ENCODE peak calls at places on chromosome 2, in nine cellular contexts. One of them, this sample, is unnamed.
A peak's percentile ranks its signal among the peaks of the same experiment; 100 is the strongest.

GRCh38 chr2:28709101-28709500 is 42.5 kb upstream of the PPP1CB start:
- DNase-seq in CD4-positive, alpha-beta T cell: no peak
- DNase-seq in foreskin fibroblast: no peak
- DNase-seq in BE2C: no peak
- DNase-seq in cardiac fibroblast: no peak
- DNase-seq in choroid plexus epithelial cell: no peak
- DNase-seq in HepG2: peak; percentile 53
- DNase-seq in activated B cell treated with CpG ODN at 0.5 μM for 24 hours: no peak
- DNase-seq in body of pancreas: no peak
- DNase-seq in this sample: no peak

GRCh38 chr2:234308814-234309195 is 188.1 kb downstream of the ARL4C start:
- DNase-seq in CD4-positive, alpha-beta T cell: peak; percentile 83
- DNase-seq in foreskin fibroblast: no peak
- DNase-seq in BE2C: no peak
- DNase-seq in cardiac fibroblast: peak; percentile 73
- DNase-seq in choroid plexus epithelial cell: peak; percentile 61
- DNase-seq in HepG2: no peak
- DNase-seq in activated B cell treated with CpG ODN at 0.5 μM for 24 hours: peak; percentile 43
- DNase-seq in body of pancreas: no peak
- DNase-seq in this sample: peak; percentile 30

GRCh38 chr2:128374711-128375413 is 56.2 kb upstream of the HS6ST1 start:
- DNase-seq in CD4-positive, alpha-beta T cell: no peak
- DNase-seq in foreskin fibroblast: peak; percentile 21
- DNase-seq in BE2C: no peak
- DNase-seq in cardiac fibroblast: no peak
- DNase-seq in choroid plexus epithelial cell: no peak
- DNase-seq in HepG2: no peak
- DNase-seq in activated B cell treated with CpG ODN at 0.5 μM for 24 hours: no peak
- DNase-seq in body of pancreas: no peak
- DNase-seq in this sample: peak; percentile 2

GRCh38 chr2:156331572-156332451 is 709 bp downstream of the NR4A2 start:
- DNase-seq in CD4-positive, alpha-beta T cell: peak; percentile 25
- DNase-seq in foreskin fibroblast: peak; percentile 73
- DNase-seq in BE2C: no peak
- DNase-seq in cardiac fibroblast: peak; percentile 86
- DNase-seq in choroid plexus epithelial cell: peak; percentile 83
- DNase-seq in HepG2: no peak
- DNase-seq in activated B cell treated with CpG ODN at 0.5 μM for 24 hours: peak; percentile 40
- DNase-seq in body of pancreas: peak; percentile 73
- DNase-seq in this sample: peak; percentile 52

GRCh38 chr2:37283207-37283606 is 41.4 kb downstream of the PRKD3 start:
- DNase-seq in CD4-positive, alpha-beta T cell: no peak
- DNase-seq in foreskin fibroblast: peak; percentile 79
- DNase-seq in BE2C: no peak
- DNase-seq in cardiac fibroblast: peak; percentile 94
- DNase-seq in choroid plexus epithelial cell: peak; percentile 87
- DNase-seq in HepG2: no peak
- DNase-seq in activated B cell treated with CpG ODN at 0.5 μM for 24 hours: no peak
- DNase-seq in body of pancreas: no peak
- DNase-seq in this sample: no peak

GRCh38 chr2:202114798-202115197 is 41.7 kb downstream of the KIAA2012 start:
- DNase-seq in CD4-positive, alpha-beta T cell: no peak
- DNase-seq in foreskin fibroblast: peak; percentile 51
- DNase-seq in BE2C: no peak
- DNase-seq in cardiac fibroblast: no peak
- DNase-seq in choroid plexus epithelial cell: peak; percentile 54
- DNase-seq in HepG2: no peak
- DNase-seq in activated B cell treated with CpG ODN at 0.5 μM for 24 hours: no peak
- DNase-seq in body of pancreas: no peak
- DNase-seq in this sample: no peak

GRCh38 chr2:228986961-228987360 is 284.1 kb downstream of the PID1 start:
- DNase-seq in CD4-positive, alpha-beta T cell: no peak
- DNase-seq in foreskin fibroblast: peak; percentile 12
- DNase-seq in BE2C: no peak
- DNase-seq in cardiac fibroblast: peak; percentile 36
- DNase-seq in choroid plexus epithelial cell: no peak
- DNase-seq in HepG2: no peak
- DNase-seq in activated B cell treated with CpG ODN at 0.5 μM for 24 hours: no peak
- DNase-seq in body of pancreas: no peak
- DNase-seq in this sample: no peak

GRCh38 chr2:25338401-25338800 is 3.3 kb downstream of the DNMT3A start:
- DNase-seq in CD4-positive, alpha-beta T cell: no peak
- DNase-seq in foreskin fibroblast: no peak
- DNase-seq in BE2C: no peak
- DNase-seq in cardiac fibroblast: no peak
- DNase-seq in choroid plexus epithelial cell: no peak
- DNase-seq in HepG2: no peak
- DNase-seq in activated B cell treated with CpG ODN at 0.5 μM for 24 hours: no peak
- DNase-seq in body of pancreas: no peak
- DNase-seq in this sample: no peak

GRCh38 chr2:62741954-62742722 is 36.6 kb downstream of the EHBP1 start:
- DNase-seq in CD4-positive, alpha-beta T cell: no peak
- DNase-seq in foreskin fibroblast: no peak
- DNase-seq in BE2C: no peak
- DNase-seq in cardiac fibroblast: peak; percentile 43
- DNase-seq in choroid plexus epithelial cell: no peak
- DNase-seq in HepG2: no peak
- DNase-seq in activated B cell treated with CpG ODN at 0.5 μM for 24 hours: no peak
- DNase-seq in body of pancreas: no peak
- DNase-seq in this sample: no peak

GRCh38 chr2:187310696-187311095 is 137.4 kb downstream of the CALCRL start:
- DNase-seq in CD4-positive, alpha-beta T cell: no peak
- DNase-seq in foreskin fibroblast: no peak
- DNase-seq in BE2C: no peak
- DNase-seq in cardiac fibroblast: peak; percentile 77
- DNase-seq in choroid plexus epithelial cell: peak; percentile 15
- DNase-seq in HepG2: no peak
- DNase-seq in activated B cell treated with CpG ODN at 0.5 μM for 24 hours: no peak
- DNase-seq in body of pancreas: no peak
- DNase-seq in this sample: no peak

GRCh38 chr2:75497256-75497655 is 63.5 kb downstream of the EVA1A start:
- DNase-seq in CD4-positive, alpha-beta T cell: no peak
- DNase-seq in foreskin fibroblast: no peak
- DNase-seq in BE2C: no peak
- DNase-seq in cardiac fibroblast: no peak
- DNase-seq in choroid plexus epithelial cell: no peak
- DNase-seq in HepG2: no peak
- DNase-seq in activated B cell treated with CpG ODN at 0.5 μM for 24 hours: no peak
- DNase-seq in body of pancreas: no peak
- DNase-seq in this sample: no peak

GRCh38 chr2:69383178-69383812 is 3.7 kb downstream of the GFPT1 start:
- DNase-seq in CD4-positive, alpha-beta T cell: no peak
- DNase-seq in foreskin fibroblast: no peak
- DNase-seq in BE2C: no peak
- DNase-seq in cardiac fibroblast: no peak
- DNase-seq in choroid plexus epithelial cell: no peak
- DNase-seq in HepG2: no peak
- DNase-seq in activated B cell treated with CpG ODN at 0.5 μM for 24 hours: no peak
- DNase-seq in body of pancreas: no peak
- DNase-seq in this sample: no peak

GRCh38 chr2:178804791-178805190 is 2.4 kb downstream of the TTN start:
- DNase-seq in CD4-positive, alpha-beta T cell: no peak
- DNase-seq in foreskin fibroblast: no peak
- DNase-seq in BE2C: no peak
- DNase-seq in cardiac fibroblast: peak; percentile 27
- DNase-seq in choroid plexus epithelial cell: peak; percentile 66
- DNase-seq in HepG2: peak; percentile 22
- DNase-seq in activated B cell treated with CpG ODN at 0.5 μM for 24 hours: no peak
- DNase-seq in body of pancreas: no peak
- DNase-seq in this sample: no peak

GRCh38 chr2:223264541-223265171 is 212.7 kb downstream of the KCNE4 start:
- DNase-seq in CD4-positive, alpha-beta T cell: no peak
- DNase-seq in foreskin fibroblast: no peak
- DNase-seq in BE2C: no peak
- DNase-seq in cardiac fibroblast: no peak
- DNase-seq in choroid plexus epithelial cell: no peak
- DNase-seq in HepG2: no peak
- DNase-seq in activated B cell treated with CpG ODN at 0.5 μM for 24 hours: no peak
- DNase-seq in body of pancreas: no peak
- DNase-seq in this sample: no peak

GRCh38 chr2:120620025-120620793 is 115.5 kb upstream of the GLI2 start:
- DNase-seq in CD4-positive, alpha-beta T cell: no peak
- DNase-seq in foreskin fibroblast: peak; percentile 85
- DNase-seq in BE2C: no peak
- DNase-seq in cardiac fibroblast: peak; percentile 62
- DNase-seq in choroid plexus epithelial cell: peak; percentile 55
- DNase-seq in HepG2: no peak
- DNase-seq in activated B cell treated with CpG ODN at 0.5 μM for 24 hours: no peak
- DNase-seq in body of pancreas: no peak
- DNase-seq in this sample: no peak

GRCh38 chr2:218357194-218358177 is 829 bp downstream of the CATIP start:
- DNase-seq in CD4-positive, alpha-beta T cell: no peak
- DNase-seq in foreskin fibroblast: no peak
- DNase-seq in BE2C: no peak
- DNase-seq in cardiac fibroblast: no peak
- DNase-seq in choroid plexus epithelial cell: peak; percentile 45
- DNase-seq in HepG2: no peak
- DNase-seq in activated B cell treated with CpG ODN at 0.5 μM for 24 hours: no peak
- DNase-seq in body of pancreas: no peak
- DNase-seq in this sample: no peak

GRCh38 chr2:63343397-63344109 is 244.7 kb downstream of the WDPCP start:
- DNase-seq in CD4-positive, alpha-beta T cell: no peak
- DNase-seq in foreskin fibroblast: no peak
- DNase-seq in BE2C: no peak
- DNase-seq in cardiac fibroblast: no peak
- DNase-seq in choroid plexus epithelial cell: no peak
- DNase-seq in HepG2: no peak
- DNase-seq in activated B cell treated with CpG ODN at 0.5 μM for 24 hours: no peak
- DNase-seq in body of pancreas: no peak
- DNase-seq in this sample: no peak

GRCh38 chr2:25543939-25544338 is 129.4 kb downstream of the DTNB start:
- DNase-seq in CD4-positive, alpha-beta T cell: no peak
- DNase-seq in foreskin fibroblast: no peak
- DNase-seq in BE2C: no peak
- DNase-seq in cardiac fibroblast: no peak
- DNase-seq in choroid plexus epithelial cell: no peak
- DNase-seq in HepG2: no peak
- DNase-seq in activated B cell treated with CpG ODN at 0.5 μM for 24 hours: no peak
- DNase-seq in body of pancreas: no peak
- DNase-seq in this sample: no peak

GRCh38 chr2:58527656-58528055 is 286.5 kb upstream of the FANCL start:
- DNase-seq in CD4-positive, alpha-beta T cell: no peak
- DNase-seq in foreskin fibroblast: no peak
- DNase-seq in BE2C: no peak
- DNase-seq in cardiac fibroblast: no peak
- DNase-seq in choroid plexus epithelial cell: no peak
- DNase-seq in HepG2: no peak
- DNase-seq in activated B cell treated with CpG ODN at 0.5 μM for 24 hours: no peak
- DNase-seq in body of pancreas: no peak
- DNase-seq in this sample: no peak
- TF ChIP-seq CTCF in CD4-positive, alpha-beta T cell: no peak
- TF ChIP-seq CTCF in foreskin fibroblast: no peak
- TF ChIP-seq CTCF in BE2C: no peak
- TF ChIP-seq CTCF in cardiac fibroblast: no peak
- TF ChIP-seq CTCF in choroid plexus epithelial cell: no peak
- TF ChIP-seq CTCF in HepG2: no peak
- TF ChIP-seq CTCF in activated B cell treated with CpG ODN at 0.5 μM for 24 hours: no peak
- TF ChIP-seq CTCF in body of pancreas: no peak
- TF ChIP-seq CTCF in this sample: no peak

GRCh38 chr2:105294844-105295481 is 34.6 kb downstream of the TGFBRAP1 start:
- DNase-seq in CD4-positive, alpha-beta T cell: peak; percentile 11
- DNase-seq in foreskin fibroblast: peak; percentile 41
- DNase-seq in BE2C: peak; percentile 76
- DNase-seq in cardiac fibroblast: peak; percentile 74
- DNase-seq in choroid plexus epithelial cell: peak; percentile 88
- DNase-seq in HepG2: peak; percentile 59
- DNase-seq in activated B cell treated with CpG ODN at 0.5 μM for 24 hours: no peak
- DNase-seq in body of pancreas: peak; percentile 54
- DNase-seq in this sample: no peak
- TF ChIP-seq CTCF in CD4-positive, alpha-beta T cell: peak; percentile 42
- TF ChIP-seq CTCF in foreskin fibroblast: peak; percentile 70
- TF ChIP-seq CTCF in BE2C: peak; percentile 61
- TF ChIP-seq CTCF in cardiac fibroblast: peak; percentile 69
- TF ChIP-seq CTCF in choroid plexus epithelial cell: peak; percentile 82
- TF ChIP-seq CTCF in HepG2: peak; percentile 69
- TF ChIP-seq CTCF in activated B cell treated with CpG ODN at 0.5 μM for 24 hours: no peak
- TF ChIP-seq CTCF in body of pancreas: peak; percentile 48
- TF ChIP-seq CTCF in this sample: peak; percentile 17

DNA sequence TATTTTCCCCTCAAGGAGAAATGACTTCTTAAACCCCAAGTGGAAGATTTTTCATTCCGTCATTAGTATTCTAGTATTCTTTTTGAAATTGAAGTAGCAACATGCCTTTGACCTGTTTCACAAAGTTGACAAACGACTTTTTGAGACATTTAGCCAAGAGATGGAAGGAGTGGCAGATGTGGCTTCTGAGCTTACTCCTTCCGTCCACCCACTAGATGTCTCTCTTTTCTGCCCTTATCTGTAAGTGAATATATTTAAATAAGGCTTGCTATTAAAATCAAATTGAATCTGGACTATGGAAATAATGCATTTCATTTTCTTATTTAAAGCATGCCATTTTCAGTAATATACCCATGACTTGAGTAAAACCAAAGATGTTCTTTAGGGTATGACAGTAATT is 74.1 kb downstream of the ACTR3 start:
- DNase-seq in CD4-positive, alpha-beta T cell: no peak
- DNase-seq in foreskin fibroblast: no peak
- DNase-seq in BE2C: no peak
- DNase-seq in cardiac fibroblast: no peak
- DNase-seq in choroid plexus epithelial cell: peak; percentile 37
- DNase-seq in HepG2: no peak
- DNase-seq in activated B cell treated with CpG ODN at 0.5 μM for 24 hours: no peak
- DNase-seq in body of pancreas: no peak
- DNase-seq in this sample: no peak
- TF ChIP-seq CTCF in CD4-positive, alpha-beta T cell: no peak
- TF ChIP-seq CTCF in foreskin fibroblast: no peak
- TF ChIP-seq CTCF in BE2C: no peak
- TF ChIP-seq CTCF in cardiac fibroblast: no peak
- TF ChIP-seq CTCF in choroid plexus epithelial cell: peak; percentile 31
- TF ChIP-seq CTCF in HepG2: no peak
- TF ChIP-seq CTCF in activated B cell treated with CpG ODN at 0.5 μM for 24 hours: no peak
- TF ChIP-seq CTCF in body of pancreas: no peak
- TF ChIP-seq CTCF in this sample: no peak

DNA sequence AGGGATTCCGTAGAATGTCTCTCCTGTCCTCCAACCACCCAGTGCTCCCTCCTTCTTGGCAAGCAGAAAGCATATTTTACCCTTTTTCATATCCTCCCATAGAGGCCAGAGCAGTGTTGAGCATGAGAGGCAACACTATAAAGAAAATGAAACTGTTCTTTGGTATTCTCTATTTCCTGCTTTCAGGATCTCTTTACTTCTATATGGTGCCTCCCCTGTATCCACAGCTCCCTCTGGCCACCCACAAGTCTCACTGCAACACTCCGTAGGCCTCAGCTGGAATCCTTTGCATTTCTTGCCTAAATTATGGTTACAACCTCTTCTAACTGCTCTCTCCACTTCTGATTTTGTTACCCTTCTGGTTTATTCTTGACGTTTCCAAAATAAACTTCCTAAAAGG is 74.9 kb upstream of the C2orf15 start:
- DNase-seq in CD4-positive, alpha-beta T cell: peak; percentile 8
- DNase-seq in foreskin fibroblast: peak; percentile 44
- DNase-seq in BE2C: no peak
- DNase-seq in cardiac fibroblast: peak; percentile 70
- DNase-seq in choroid plexus epithelial cell: peak; percentile 80
- DNase-seq in HepG2: peak; percentile 64
- DNase-seq in activated B cell treated with CpG ODN at 0.5 μM for 24 hours: no peak
- DNase-seq in body of pancreas: no peak
- DNase-seq in this sample: no peak
- TF ChIP-seq CTCF in CD4-positive, alpha-beta T cell: peak; percentile 7
- TF ChIP-seq CTCF in foreskin fibroblast: peak; percentile 61
- TF ChIP-seq CTCF in BE2C: peak; percentile 25
- TF ChIP-seq CTCF in cardiac fibroblast: peak; percentile 75
- TF ChIP-seq CTCF in choroid plexus epithelial cell: peak; percentile 78
- TF ChIP-seq CTCF in HepG2: peak; percentile 73
- TF ChIP-seq CTCF in activated B cell treated with CpG ODN at 0.5 μM for 24 hours: no peak
- TF ChIP-seq CTCF in body of pancreas: peak; percentile 41
- TF ChIP-seq CTCF in this sample: no peak